ENCODE peak calls at places on chromosome X, in ten cellular contexts. T is endothelial cell of umbilical vein, B is GM23338, Y is breast epithelium, S is stomach, V is HepG2, R is upper lobe of left lung, L is sigmoid colon, A is Panc1, I is GM12878. M is an unnamed sample. For H3K4me1, the result is how much of the 10 kb centered on the place peaks cover.

GRCh38 chrX:39162322-39162721 is 361.1 kb downstream of the MID1IP1 start:
- DNase-seq in R (peak), T (no peak), Y (no peak), B (peak), I (no peak), V (no peak), A (no peak), S (no peak), L (no peak), M (peak)

GRCh38 chrX:11557120-11557519 is 108.6 kb downstream of the ARHGAP6 start:
- DNase-seq in R (no peak), A (no peak), L (no peak), T (no peak), V (no peak), S (no peak), I (no peak), B (no peak), Y (no peak), M (no peak)

GRCh38 chrX:150366951-150367545 is 3.9 kb downstream of the MAMLD1 start:
- DNase-seq in A (no peak), L (no peak), Y (no peak), B (no peak), V (no peak), T (no peak), R (no peak), S (no peak), I (no peak), M (no peak)

GRCh38 chrX:130170752-130171445 is 863 bp upstream of the RAB33A start:
- DNase-seq in I (peak), T (no peak), V (no peak), S (peak), Y (no peak), A (no peak), B (peak), R (peak), L (no peak), M (peak)

GRCh38 chrX:129655547-129656248 is 942 bp upstream of the APLN start:
- DNase-seq in A (no peak), L (no peak), S (peak), T (peak), B (peak), I (no peak), R (no peak), Y (no peak), V (no peak), M (no peak)

GRCh38 chrX:24777660-24778059 is 83.9 kb downstream of the POLA1 start:
- DNase-seq in A (no peak), Y (no peak), S (no peak), L (no peak), B (no peak), R (no peak), T (no peak), I (peak), V (no peak), M (no peak)

GRCh38 chrX:119055650-119056049 is 17.1 kb upstream of the CT47C1 start:
- DNase-seq in V (no peak), S (no peak), Y (no peak), B (no peak), A (no peak), R (no peak), T (no peak), I (no peak), L (no peak), M (no peak)

GRCh38 chrX:113399501-113400192 is 559.0 kb upstream of the AMOT start:
- DNase-seq in R (no peak), S (no peak), Y (no peak), T (peak), I (no peak), L (no peak), B (no peak), A (peak), V (peak), M (no peak)

GRCh38 chrX:17590892-17591740 is 146.2 kb upstream of the SCML1 start:
- DNase-seq in L (peak), B (peak), A (peak), T (peak), V (peak), R (no peak), S (peak), I (no peak), Y (no peak), M (peak)

GRCh38 chrX:119236599-119237525 is 777 bp downstream of the PGRMC1 start:
- DNase-seq in B (no peak), V (no peak), I (no peak), A (no peak), R (no peak), Y (no peak), L (peak), T (peak), S (peak), M (peak)

GRCh38 chrX:119147486-119147885 is 19.9 kb upstream of the KIAA1210 start:
- DNase-seq in T (no peak), A (no peak), V (peak), B (no peak), L (no peak), Y (no peak), I (no peak), S (no peak), R (no peak), M (no peak)

GRCh38 chrX:151789179-151789800 is 54.7 kb downstream of the CNGA2 start:
- DNase-seq in T (peak), Y (peak), V (no peak), L (peak), I (no peak), A (no peak), R (no peak), S (peak), B (no peak), M (peak)

GRCh38 chrX:132631579-132632232 is 142.9 kb upstream of the MBNL3 start:
- DNase-seq in I (no peak), Y (no peak), B (peak), V (peak), A (peak), R (no peak), L (no peak), T (peak), S (no peak), M (no peak)

GRCh38 chrX:46577116-46578005 is 3.8 kb downstream of the CHST7 start:
- DNase-seq in R (no peak), V (no peak), T (no peak), S (no peak), B (no peak), A (no peak), Y (no peak), L (no peak), I (no peak), M (no peak)

GRCh38 chrX:124388562-124388961 is 42.2 kb downstream of the SH2D1A start:
- DNase-seq in Y (no peak), A (peak), T (peak), S (peak), I (no peak), V (peak), R (no peak), L (peak), B (peak), M (peak)

GRCh38 chrX:14941301-14941700 is 68.1 kb downstream of the MOSPD2 start:
- DNase-seq in I (no peak), L (no peak), R (no peak), A (no peak), Y (no peak), S (no peak), T (no peak), B (no peak), V (no peak), M (no peak)

GRCh38 chrX:10217218-10217617 is 60.4 kb downstream of the CLCN4 start:
- DNase-seq in A (no peak), I (no peak), L (no peak), T (no peak), V (no peak), S (no peak), Y (no peak), R (no peak), B (peak), M (no peak)

GRCh38 chrX:15834051-15834450 is 20.6 kb downstream of the AP1S2 start:
- DNase-seq in S (no peak), T (no peak), B (no peak), A (no peak), L (no peak), R (no peak), I (no peak), V (no peak), Y (no peak), M (no peak)

GRCh38 chrX:72366178-72366577 is 60.5 kb upstream of the CITED1 start:
- DNase-seq in S (no peak), V (no peak), L (no peak), A (no peak), Y (no peak), B (no peak), I (no peak), R (no peak), T (no peak), M (no peak)

GRCh38 chrX:97446298-97446882 is 562.7 kb downstream of the RPA4 start:
- DNase-seq in S (no peak), R (no peak), L (no peak), Y (no peak), T (peak), V (no peak), A (no peak), B (peak), I (no peak), M (no peak)

GRCh38 chrX:7927259-7928167 is at the start of gene PNPLA4:
- DNase-seq in R (peak), T (peak), B (peak), A (no peak), V (peak), S (peak), L (peak), I (peak), Y (peak), M (peak)

GRCh38 chrX:115940888-115941332 is 229.6 kb upstream of the AGTR2 start:
- DNase-seq in S (peak), B (peak), T (peak), V (peak), Y (peak), L (peak), I (peak), R (no peak), A (no peak), M (peak)

GRCh38 chrX:22389544-22390243 is 117.0 kb downstream of the CBLL2 start:
- DNase-seq in R (no peak), V (no peak), I (no peak), Y (no peak), A (no peak), B (no peak), T (peak), S (no peak), L (no peak), M (no peak)
- H3K4me1 ChIP-seq in R (under half), V (under half), I (under half), Y (under half), A (under half), B (under half), T (under half), S (under half), L (under half), M (under half)

GRCh38 chrX:48676893-48677270 is 6.7 kb upstream of the WAS start:
- DNase-seq in L (peak), Y (no peak), V (no peak), I (no peak), R (no peak), A (no peak), T (no peak), S (no peak), B (peak), M (peak)

GRCh38 chrX:48681539-48682183 is 1.9 kb upstream of the WAS start:
- DNase-seq in I (no peak), L (no peak), Y (no peak), R (no peak), V (no peak), T (no peak), S (no peak), B (no peak), A (no peak), M (no peak)

GRCh38 chrX:48677456-48678030 is 6.1 kb upstream of the WAS start:
- DNase-seq in T (no peak), V (peak), Y (no peak), I (no peak), A (no peak), R (no peak), S (no peak), L (no peak), B (no peak), M (no peak)

GRCh38 chrX:48676106-48676892 is 7.3 kb upstream of the WAS start:
- DNase-seq in R (peak), A (peak), Y (peak), V (peak), B (peak), S (peak), T (peak), I (peak), L (peak), M (peak)
- TF ChIP-seq POLR2AphosphoS5 in R (peak), A (peak), Y (peak), V (peak), B (peak), S (peak), T (peak), I (peak), L (peak), M (peak)

DNA sequence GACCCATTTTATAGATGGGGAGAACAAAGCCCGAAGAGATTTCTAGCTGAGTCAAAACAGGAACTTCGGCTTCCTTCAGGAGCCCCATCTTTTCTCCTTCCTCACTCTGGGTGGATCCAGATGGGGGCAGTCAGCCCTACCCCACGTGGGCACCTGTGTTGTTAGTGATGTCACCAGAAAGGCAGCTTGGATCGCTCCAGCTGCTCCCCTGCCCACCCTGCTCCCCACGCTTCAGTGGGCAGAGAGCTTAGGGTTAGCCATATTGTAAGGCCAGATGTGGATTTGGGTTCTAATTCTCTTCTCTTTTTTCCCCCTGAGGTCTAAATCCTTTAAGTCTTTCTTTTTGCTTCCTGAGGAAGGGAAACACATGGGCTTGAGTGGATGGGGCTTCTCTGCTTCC is 132.3 kb upstream of the PJA1 start:
- DNase-seq in B (no peak), T (no peak), A (no peak), L (no peak), I (no peak), Y (no peak), V (no peak), S (no peak), R (no peak), M (no peak)
- H3K4me1 ChIP-seq in B (under half), T (under half), A (under half), L (under half), I (under half), Y (under half), V (under half), S (under half), R (under half), M (under half)

GRCh38 chrX:41335590-41336331 is 1.8 kb downstream of the DDX3X start:
- DNase-seq in R (no peak), V (no peak), L (no peak), S (no peak), T (no peak), B (no peak), A (no peak), Y (no peak), I (no peak), M (no peak)

GRCh38 chrX:41333744-41333993 is 293 bp upstream of the DDX3X start:
- DNase-seq in I (peak), T (no peak), Y (no peak), R (no peak), L (peak), V (peak), A (peak), S (no peak), B (peak), M (no peak)

GRCh38 chrX:41336447-41336846 is 2.5 kb downstream of the DDX3X start:
- DNase-seq in T (no peak), A (no peak), I (no peak), R (no peak), Y (no peak), B (no peak), V (no peak), L (no peak), S (no peak), M (no peak)

GRCh38 chrX:41333994-41334865 is at the start of gene DDX3X:
- DNase-seq in A (no peak), S (peak), V (peak), L (peak), T (peak), R (peak), B (peak), I (peak), Y (peak), M (peak)

DNA sequence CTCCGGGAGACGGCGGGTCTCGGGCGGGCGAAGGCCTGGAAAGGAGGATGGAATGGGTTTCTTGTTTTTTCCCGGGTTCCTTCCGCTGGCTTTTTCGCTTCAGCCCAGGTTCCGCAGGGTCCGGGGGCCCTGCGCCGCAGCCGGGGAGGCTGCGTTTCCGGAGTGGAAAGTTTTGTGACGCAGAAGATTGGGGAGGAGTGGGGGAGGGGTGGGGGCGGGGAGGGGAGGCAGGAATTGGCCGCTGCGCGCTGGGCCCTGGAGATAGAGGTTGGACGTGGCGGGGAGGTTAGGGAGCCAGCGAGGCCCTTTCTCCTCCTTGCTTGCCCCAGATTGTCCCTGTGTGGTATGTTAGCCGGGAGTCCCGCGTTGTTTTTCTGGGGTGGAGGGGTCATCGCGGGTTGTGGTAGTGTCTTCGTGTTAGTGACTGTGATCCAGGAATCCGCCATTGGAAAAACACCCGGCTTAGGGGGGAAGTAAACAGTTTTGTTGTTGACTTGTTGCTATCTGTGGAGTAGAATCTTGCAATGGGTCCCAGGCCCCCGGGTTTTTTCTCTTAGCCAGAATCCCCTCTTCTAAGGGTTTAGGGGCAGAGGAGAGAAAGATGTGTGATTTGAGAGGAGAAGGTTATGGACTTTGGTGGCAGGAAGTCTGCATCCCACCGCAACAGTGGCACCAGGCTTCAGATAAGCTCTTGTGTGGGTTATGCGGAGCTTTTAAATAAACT is 1.1 kb downstream of the DDX3X start:
- DNase-seq in Y (peak), S (peak), T (peak), L (peak), V (no peak), A (no peak), B (peak), R (no peak), I (no peak), M (peak)
- TF ChIP-seq POLR2AphosphoS5 in Y (peak), S (peak), T (no peak), L (peak), V (no peak), A (no peak), B (no peak), R (no peak), I (no peak), M (no peak)

DNA sequence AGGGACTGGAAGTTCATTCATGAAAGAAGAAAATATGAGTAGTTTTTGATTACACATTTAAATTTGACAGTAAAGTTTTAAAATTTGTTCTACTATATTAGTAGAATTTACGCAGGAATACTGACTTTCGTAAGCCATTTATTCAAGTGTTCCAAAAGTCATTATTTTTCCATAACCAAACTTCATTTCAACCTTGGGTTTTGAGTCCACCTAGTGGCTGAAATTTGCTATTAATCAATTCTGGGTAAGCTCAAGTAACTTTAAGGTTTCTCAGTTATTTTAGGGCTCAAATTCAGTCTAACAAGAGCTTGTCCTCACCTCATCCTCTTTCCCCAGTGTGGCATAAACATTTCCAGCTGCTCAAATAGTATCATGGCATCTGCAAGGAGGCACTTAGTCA is 175.4 kb downstream of the SH3BGRL start:
- DNase-seq in Y (no peak), V (peak), B (peak), R (no peak), L (no peak), T (peak), A (peak), I (no peak), S (no peak), M (no peak)
- H3K4me1 ChIP-seq in Y (under half), V (under half), B (under half), R (under half), L (under half), T (under half), A (under half), I (under half), S (under half), M (under half)

DNA sequence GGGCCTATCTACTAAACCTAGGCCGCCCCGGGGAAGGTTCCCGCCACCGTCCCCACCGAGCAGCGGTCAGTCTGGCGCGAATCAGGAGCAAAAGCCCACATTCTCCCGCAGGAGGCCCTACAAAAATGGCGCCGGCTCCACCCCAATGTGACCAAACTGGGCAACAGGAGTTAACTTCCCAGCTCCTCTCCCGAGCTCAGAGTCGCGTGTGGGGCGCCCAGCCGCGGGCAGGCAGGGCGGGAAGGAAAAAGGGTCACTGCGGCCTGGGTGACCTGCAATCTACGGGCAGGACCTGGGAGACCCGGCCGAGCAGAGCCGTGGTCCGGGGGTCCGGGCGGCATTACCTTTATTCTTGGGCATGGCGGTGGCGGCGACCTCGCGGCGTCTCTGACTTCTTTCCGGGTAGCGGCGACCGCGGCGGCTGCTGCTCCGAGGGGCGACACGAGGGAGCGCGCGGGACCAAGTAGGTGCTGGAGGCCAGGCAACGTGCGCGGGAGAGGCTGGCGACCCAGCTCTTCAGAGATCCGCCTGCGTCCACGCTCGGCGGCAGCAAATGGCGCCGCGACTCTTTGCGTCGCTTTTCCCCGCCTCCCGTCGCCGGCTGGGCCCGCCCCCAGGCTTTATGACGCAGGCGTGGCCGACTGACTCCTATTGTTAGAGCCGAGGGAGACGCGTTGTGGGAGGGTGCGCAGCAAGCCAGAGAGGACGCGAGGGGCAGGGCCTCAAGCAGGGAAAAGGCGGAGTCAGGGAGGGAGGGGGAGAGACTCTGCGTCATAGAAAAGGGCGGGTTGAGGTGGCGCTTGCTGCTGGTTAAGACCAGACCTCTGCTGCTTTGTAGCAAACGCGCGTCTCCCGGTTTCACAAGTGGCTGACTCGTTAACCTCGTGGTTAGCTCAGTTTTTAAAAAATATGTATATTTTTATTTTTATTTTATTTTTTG is at the start of gene EIF1AX:
- DNase-seq in B (peak), L (peak), R (peak), T (peak), S (peak), A (peak), Y (peak), V (peak), I (peak), M (peak)
- TF ChIP-seq POLR2AphosphoS5 in B (peak), L (peak), R (peak), T (peak), S (peak), A (no peak), Y (peak), V (peak), I (peak), M (peak)

DNA sequence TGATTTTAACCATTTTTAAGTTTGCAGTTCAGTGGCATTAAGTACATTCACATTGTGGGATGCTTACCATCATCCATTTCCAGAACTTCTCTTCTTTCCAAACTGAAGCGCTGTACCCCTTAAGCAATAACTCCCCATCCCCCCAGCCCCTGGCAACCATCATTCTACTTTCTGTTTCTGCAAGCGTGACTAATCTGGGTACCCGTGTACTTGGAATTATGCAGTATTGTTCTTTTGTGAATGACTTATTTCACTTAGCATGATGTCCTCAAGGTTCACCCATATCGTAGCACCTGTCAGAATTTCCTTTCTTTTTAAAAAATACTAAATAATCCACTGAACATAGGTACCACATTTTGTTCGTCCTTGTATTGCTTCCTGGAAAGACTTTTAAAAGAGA is 32.9 kb downstream of the USP9X start:
- DNase-seq in L (no peak), S (no peak), A (no peak), Y (no peak), I (no peak), B (no peak), V (no peak), R (no peak), T (no peak), M (no peak)
- H3K4me1 ChIP-seq in L (under half), S (half or more), A (under half), Y (under half), I (under half), B (half or more), V (under half), R (under half), T (under half), M (under half)

M was measured in transverse colon.